ENCODE peak calls at places on chromosomes 11 and 22, in eight cellular contexts. F, J, I, L, Z, M, U and R are unnamed samples.

GRCh38 chr11:133903056-133903455 is 53.7 kb downstream of the IGSF9B start:
- DNase-seq in U (no peak), J (no peak), F (no peak), Z (no peak), I (no peak), L (no peak), M (no peak), R (no peak)

GRCh38 chr11:65524010-65524746 is 705 bp upstream of the SCYL1 start:
- DNase-seq in M (peak), F (peak), U (no peak), I (no peak), J (no peak), L (no peak), Z (peak), R (peak)

GRCh38 chr11:14609902-14610301 is 33.7 kb upstream of the PDE3B start:
- DNase-seq in F (no peak), Z (no peak), L (no peak), I (no peak), U (no peak), M (no peak), J (no peak), R (no peak)

GRCh38 chr11:19311306-19312030 is 70.7 kb upstream of the E2F8 start:
- DNase-seq in F (peak), M (peak), L (no peak), J (no peak), I (peak), Z (peak), U (peak), R (peak)

GRCh38 chr11:106480581-106481185 is 403.2 kb downstream of the AASDHPPT start:
- DNase-seq in J (no peak), U (no peak), Z (no peak), I (no peak), L (no peak), M (no peak), F (no peak), R (no peak)

GRCh38 chr11:110947100-110947499 is 234.9 kb upstream of the ARHGAP20 start:
- DNase-seq in I (no peak), J (no peak), F (no peak), M (no peak), U (no peak), Z (no peak), L (no peak), R (no peak)

GRCh38 chr11:15913261-15913660 is 443.1 kb downstream of the SOX6 start:
- DNase-seq in J (no peak), U (no peak), I (no peak), Z (no peak), F (no peak), M (no peak), L (no peak), R (no peak)

GRCh38 chr22:22720724-22721261 is 76.4 kb downstream of the GGTLC2 start:
- DNase-seq in Z (no peak), U (no peak), I (peak), F (peak), L (no peak), M (no peak), J (no peak), R (peak)

GRCh38 chr11:88246680-88247079 is 71.4 kb upstream of the RAB38 start:
- DNase-seq in M (no peak), Z (no peak), I (no peak), U (no peak), F (peak), J (no peak), L (no peak), R (no peak)

GRCh38 chr11:115539844-115540243 is 35.6 kb upstream of the CADM1 start:
- DNase-seq in J (no peak), L (no peak), U (no peak), Z (no peak), F (no peak), M (no peak), I (no peak), R (no peak)

GRCh38 chr11:6629573-6629891 is 10.3 kb upstream of the TPP1 start:
- DNase-seq in J (no peak), F (no peak), I (no peak), M (no peak), Z (no peak), U (no peak), L (no peak), R (no peak)

GRCh38 chr11:43738600-43739409 is 58.3 kb downstream of the HSD17B12 start:
- DNase-seq in J (no peak), L (no peak), F (peak), U (no peak), I (no peak), M (no peak), Z (no peak), R (no peak)

GRCh38 chr22:45608763-45609180 is 62.9 kb upstream of the ATXN10 start:
- DNase-seq in U (no peak), I (no peak), M (no peak), F (peak), L (no peak), Z (no peak), J (no peak), R (no peak)

GRCh38 chr11:65903068-65903481 is 2.9 kb upstream of the FOSL1 start:
- DNase-seq in J (no peak), F (peak), Z (no peak), U (peak), L (no peak), I (no peak), M (no peak), R (no peak)

GRCh38 chr22:47583959-47584562 is 821.6 kb downstream of the TBC1D22A start:
- DNase-seq in L (no peak), M (no peak), Z (no peak), U (no peak), J (no peak), I (no peak), F (no peak), R (no peak)

GRCh38 chr11:538431-539051 is 1.2 kb downstream of the LRRC56 start:
- DNase-seq in I (no peak), M (no peak), J (no peak), U (no peak), L (no peak), Z (no peak), F (no peak), R (no peak)